ENCODE peak calls at places on chromosomes 11 and 22, in six cellular contexts. P is tibial nerve, F is adrenal gland, A is testis, K is transverse colon, S is ovary. M is an unnamed sample.
A peak's percentile ranks its signal among the peaks of the same experiment; 100 is the strongest.

GRCh38 chr22:25636323-25636722 is 71.8 kb downstream of the GRK3 start:
- DNase-seq in P (no peak), F (no peak), A (no peak), K (no peak), S (no peak), M (no peak)

GRCh38 chr22:45503071-45503815 is 560 bp downstream of the FBLN1 start:
- DNase-seq in P (no peak), F (no peak), A (no peak), K (no peak), S (no peak), M (no peak)

GRCh38 chr11:72721276-72721675 is 30.9 kb downstream of the ARAP1 start:
- DNase-seq in P (no peak), F (no peak), A (no peak), K (no peak), S (no peak), M (no peak)

GRCh38 chr11:132777067-132777975 is 755.0 kb downstream of the OPCML start:
- DNase-seq in P (no peak), F (no peak), A (no peak), K (no peak), S (no peak), M (no peak)

GRCh38 chr11:99554232-99554903 is 533.6 kb downstream of the CNTN5 start:
- DNase-seq in P (no peak), F (no peak), A (no peak), K (no peak), S (no peak), M (no peak)

GRCh38 chr22:45240137-45240809 is 421 bp downstream of the KIAA0930 start:
- DNase-seq in P (no peak), F (no peak), A (no peak), K (peak; percentile 35), S (no peak), M (peak; percentile 41)

GRCh38 chr22:21698430-21699329 is 32.9 kb downstream of the PPIL2 start:
- DNase-seq in P (peak; percentile 63), F (no peak), A (peak; percentile 59), K (no peak), S (no peak), M (no peak)

GRCh38 chr11:131672191-131672590 is 301.8 kb downstream of the NTM start:
- DNase-seq in P (no peak), F (no peak), A (no peak), K (no peak), S (no peak), M (no peak)

GRCh38 chr11:36308577-36308976 is 12.5 kb downstream of the PRR5L start:
- DNase-seq in P (no peak), F (no peak), A (peak; percentile 17), K (no peak), S (no peak), M (no peak)

GRCh38 chr11:6586434-6587359 is 16.7 kb downstream of the RRP8 start:
- DNase-seq in P (no peak), F (no peak), A (no peak), K (no peak), S (no peak), M (no peak)

GRCh38 chr11:35305670-35306382 is 113.5 kb downstream of the SLC1A2 start:
- DNase-seq in P (no peak), F (peak; percentile 68), A (no peak), K (peak; percentile 37), S (peak; percentile 9), M (peak; percentile 37)

GRCh38 chr22:25334091-25334490 is 114.7 kb downstream of the CRYBB2 start:
- DNase-seq in P (no peak), F (peak; percentile 57), A (peak; percentile 86), K (peak; percentile 64), S (no peak), M (peak; percentile 75)

GRCh38 chr11:20080032-20080685 is 80.1 kb downstream of the DBX1 start:
- DNase-seq in P (no peak), F (no peak), A (no peak), K (no peak), S (no peak), M (no peak)

GRCh38 chr11:18253222-18253621 is 4.8 kb upstream of the SAA2 start:
- DNase-seq in P (no peak), F (no peak), A (no peak), K (no peak), S (no peak), M (no peak)

GRCh38 chr11:2916892-2917645 is 12.2 kb downstream of the PHLDA2 start:
- DNase-seq in P (no peak), F (no peak), A (no peak), K (no peak), S (no peak), M (no peak)

GRCh38 chr22:20602589-20603164 is 95.3 kb downstream of the MED15 start:
- DNase-seq in P (no peak), F (no peak), A (no peak), K (no peak), S (no peak), M (no peak)

GRCh38 chr11:128689946-128690745 is 3.7 kb upstream of the FLI1 start:
- DNase-seq in P (no peak), F (no peak), A (no peak), K (no peak), S (no peak), M (no peak)

GRCh38 chr11:240315-240714 is 3.5 kb downstream of the PSMD13 start:
- DNase-seq in P (no peak), F (no peak), A (no peak), K (no peak), S (no peak), M (no peak)

GRCh38 chr22:38843716-38844660 is at the start of gene NPTXR:
- DNase-seq in P (no peak), F (peak; percentile 64), A (peak; percentile 49), K (peak; percentile 36), S (peak; percentile 60), M (peak; percentile 57)

GRCh38 chr22:49936018-49936972 is 17.9 kb downstream of the CRELD2 start:
- DNase-seq in P (peak; percentile 82), F (peak; percentile 91), A (peak; percentile 94), K (peak; percentile 92), S (peak; percentile 96), M (peak; percentile 90)

GRCh38 chr11:90222459-90223247 is at the start of gene CHORDC1:
- DNase-seq in P (peak; percentile 81), F (peak; percentile 96), A (peak; percentile 93), K (peak; percentile 96), S (peak; percentile 85), M (peak; percentile 91)

GRCh38 chr11:120457996-120458395 is 53.6 kb upstream of the GRIK4 start:
- DNase-seq in P (no peak), F (no peak), A (no peak), K (no peak), S (no peak), M (no peak)

GRCh38 chr11:2489103-2489502 is 44.3 kb downstream of the KCNQ1 start:
- DNase-seq in P (no peak), F (peak; percentile 20), A (no peak), K (no peak), S (no peak), M (no peak)

DNA sequence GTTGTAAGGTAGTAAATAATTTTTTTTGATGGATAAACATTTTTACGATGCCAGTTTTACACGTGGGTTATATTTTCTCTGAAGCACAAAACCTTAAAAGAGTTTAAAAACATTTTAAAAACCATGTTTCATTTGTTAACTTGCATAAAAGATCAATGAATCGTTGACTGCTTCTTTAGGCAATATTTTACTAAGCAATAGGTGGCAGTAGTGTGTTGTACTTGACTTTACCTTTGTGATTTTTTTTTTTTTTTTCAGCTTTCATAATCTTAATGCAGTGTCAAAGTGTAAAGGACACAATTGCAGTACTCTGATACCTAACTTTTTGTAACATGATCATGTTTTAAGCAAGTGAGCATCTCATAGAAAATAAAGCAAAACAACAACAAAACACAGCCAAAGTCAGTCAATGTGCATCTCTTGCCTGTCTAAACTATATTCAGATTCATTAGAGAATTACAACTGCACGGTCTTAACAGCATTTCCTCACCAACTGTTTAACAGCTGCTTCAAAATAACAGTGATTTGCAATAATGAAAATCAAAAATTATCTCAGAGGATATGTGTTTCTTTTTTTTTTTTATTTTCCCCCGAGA is 27.7 kb downstream of the DNAJC24 start:
- DNase-seq in P (no peak), F (no peak), A (no peak), K (no peak), S (no peak), M (no peak)
- TF ChIP-seq POLR2A in P (no peak), F (no peak), A (no peak), K (no peak), S (no peak), M (no peak)

DNA sequence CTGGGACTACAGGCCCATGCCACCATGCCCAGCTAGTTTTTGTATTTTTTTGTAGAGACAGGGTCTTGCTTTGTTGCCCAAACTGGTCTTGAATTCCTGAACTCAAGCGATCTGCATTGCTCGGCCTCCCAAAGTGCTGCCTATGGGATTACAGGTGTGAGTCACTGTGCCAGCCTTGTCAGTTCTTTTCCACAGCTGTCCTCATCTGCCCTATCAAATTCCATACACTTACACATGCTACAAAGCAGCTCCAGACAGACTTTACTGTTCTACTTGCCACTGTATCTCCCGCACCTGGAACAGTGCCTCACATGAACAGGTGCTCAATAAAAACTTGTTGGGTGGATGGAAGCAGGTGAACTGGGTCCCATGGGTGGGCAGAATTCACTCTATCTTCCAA is 8.2 kb downstream of the STX5 start:
- DNase-seq in P (no peak), F (no peak), A (no peak), K (no peak), S (no peak), M (no peak)
- H3K27ac ChIP-seq in P (no peak overlapping the region), F (no peak overlapping the region), A (no peak overlapping the region), K (no peak overlapping the region), S (no peak overlapping the region), M (no peak overlapping the region)

DNA sequence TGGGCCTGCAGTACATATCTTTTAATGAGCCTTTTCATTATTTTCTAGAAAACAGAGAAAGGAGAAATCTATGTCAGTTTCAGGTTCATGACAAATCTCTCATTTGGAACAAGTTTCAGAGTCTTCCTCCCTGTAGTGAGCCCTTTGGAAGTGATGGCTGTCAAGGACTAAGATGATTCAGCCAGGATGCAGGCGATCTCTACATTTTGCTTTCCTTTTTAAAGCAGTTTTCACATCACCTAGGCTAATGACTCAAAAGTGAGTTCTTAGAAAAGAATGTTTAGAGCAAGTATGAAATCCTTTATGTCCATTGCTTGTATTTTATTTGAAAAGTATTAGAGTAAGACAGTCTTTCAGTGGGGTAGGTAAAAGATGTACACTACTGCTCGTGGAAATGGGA is 130.1 kb downstream of the TRPC6 start:
- DNase-seq in P (no peak), F (no peak), A (no peak), K (no peak), S (no peak), M (no peak)
- TF ChIP-seq POLR2A in P (no peak), F (no peak), A (no peak), K (no peak), S (no peak), M (no peak)

DNA sequence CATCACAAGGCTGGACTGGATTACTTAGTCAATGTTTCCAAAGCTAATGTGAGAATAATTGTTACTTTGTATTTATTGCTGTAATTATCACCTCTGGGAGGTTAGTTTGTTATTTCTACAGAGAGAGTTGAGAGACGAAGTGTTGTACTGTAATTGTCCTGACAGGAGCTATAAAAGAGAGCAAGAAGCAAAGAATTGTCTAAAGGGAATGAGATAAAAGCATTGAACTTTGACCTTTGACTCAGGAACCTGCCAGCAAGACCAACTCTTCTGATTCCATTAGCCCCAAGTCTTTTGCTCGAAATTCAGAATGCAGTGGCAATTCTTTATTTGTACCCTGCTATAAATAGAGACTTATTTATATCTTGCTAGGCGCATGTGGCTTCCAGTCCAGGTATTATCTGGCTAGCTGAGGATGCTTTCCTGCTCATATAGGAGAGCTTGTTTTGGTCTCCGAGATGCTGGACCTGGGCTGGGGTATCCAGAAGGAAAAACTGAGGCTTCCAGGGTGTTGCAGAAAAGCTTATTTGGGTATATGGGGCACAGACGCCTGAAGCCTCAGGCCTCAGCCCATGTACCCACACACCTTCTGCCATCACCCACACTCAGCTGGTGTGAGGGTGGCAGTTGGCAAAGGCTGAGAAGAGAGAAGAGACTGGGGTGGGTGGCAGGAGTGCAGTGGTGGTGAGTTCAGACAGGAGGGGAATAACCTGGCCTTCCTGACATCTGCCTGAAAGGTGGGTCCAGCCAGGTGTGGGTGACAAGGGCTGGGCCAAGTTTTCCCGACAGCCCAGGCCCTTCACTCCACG is 40.7 kb downstream of the SYT13 start:
- DNase-seq in P (no peak), F (no peak), A (no peak), K (no peak), S (no peak), M (no peak)
- H3K27ac ChIP-seq in P (no peak overlapping the region), F (no peak overlapping the region), A (no peak overlapping the region), K (no peak overlapping the region), S (no peak overlapping the region), M (no peak overlapping the region)

M was measured in Peyer's patch.